ENCODE peak calls at places on chromosomes 12 and 14, in four cellular contexts. M is fibroblast of lung, H is ovary, L is spleen. B is an unnamed sample.

GRCh38 chr12:39622306-39622705 is 2.7 kb upstream of the ABCD2 start:
- DNase-seq in M (no peak), H (no peak), L (peak; percentile 45), B (no peak)

GRCh38 chr12:67732857-67733256 is 84.3 kb downstream of the DYRK2 start:
- DNase-seq in M (no peak), H (no peak), L (no peak), B (no peak)

GRCh38 chr12:77324763-77325468 is 259.5 kb upstream of the E2F7 start:
- DNase-seq in M (peak; percentile 75), H (peak; percentile 85), L (peak; percentile 80), B (peak; percentile 82)

GRCh38 chr12:117564885-117565284 is 203.5 kb upstream of the NOS1 start:
- DNase-seq in M (no peak), H (no peak), L (no peak), B (no peak)

GRCh38 chr12:108838194-108839010 is 19.0 kb downstream of the SSH1 start:
- DNase-seq in M (peak; percentile 100), H (peak; percentile 71), L (peak; percentile 96), B (peak; percentile 94)

GRCh38 chr14:63901434-63902085 is 48.8 kb downstream of the SYNE2 start:
- DNase-seq in M (peak; percentile 61), H (no peak), L (no peak), B (no peak)

GRCh38 chr12:111446631-111447570 is 41.2 kb downstream of the SH2B3 start:
- DNase-seq in M (no peak), H (no peak), L (no peak), B (peak; percentile 51)

GRCh38 chr12:51240971-51241370 is 2.3 kb downstream of the DAZAP2 start:
- DNase-seq in M (peak; percentile 67), H (no peak), L (no peak), B (no peak)

GRCh38 chr14:23530360-23531055 is 21.1 kb downstream of the ZFHX2 start:
- DNase-seq in M (no peak), H (no peak), L (peak; percentile 59), B (no peak)

GRCh38 chr12:90854136-90854689 is 100.8 kb downstream of the CCER1 start:
- DNase-seq in M (peak; percentile 42), H (peak; percentile 18), L (no peak), B (no peak)

GRCh38 chr12:75560167-75560566 is 48.8 kb upstream of the KRR1 start:
- DNase-seq in M (peak; percentile 64), H (no peak), L (no peak), B (no peak)

GRCh38 chr14:54642950-54643695 is 76.2 kb downstream of the SAMD4A start:
- DNase-seq in M (peak; percentile 85), H (no peak), L (no peak), B (no peak)

GRCh38 chr12:50720085-50720484 is 43.8 kb upstream of the ATF1 start:
- DNase-seq in M (peak; percentile 30), H (no peak), L (no peak), B (no peak)

GRCh38 chr12:966715-967114 is 17.2 kb upstream of the RAD52 start:
- DNase-seq in M (no peak), H (no peak), L (no peak), B (no peak)

GRCh38 chr14:76775695-76776305 is 14.5 kb downstream of the VASH1 start:
- DNase-seq in M (no peak), H (no peak), L (peak; percentile 73), B (peak; percentile 73)

GRCh38 chr12:10612954-10613333 is 465 bp downstream of the MAGOHB start:
- DNase-seq in M (peak; percentile 23), H (no peak), L (no peak), B (no peak)

GRCh38 chr12:128976120-128976519 is 122.8 kb downstream of the GLT1D1 start:
- DNase-seq in M (no peak), H (no peak), L (no peak), B (no peak)

GRCh38 chr12:19778111-19778688 is 338.9 kb downstream of the AEBP2 start:
- DNase-seq in M (peak; percentile 66), H (no peak), L (no peak), B (no peak)

GRCh38 chr12:21026302-21026701 is 104.7 kb upstream of the SLCO1B1 start:
- DNase-seq in M (peak; percentile 21), H (no peak), L (no peak), B (no peak)

GRCh38 chr14:26370118-26370517 is 227.7 kb downstream of the NOVA1 start:
- DNase-seq in M (peak; percentile 11), H (no peak), L (no peak), B (no peak)

GRCh38 chr12:65823481-65824313 is 586 bp upstream of the HMGA2 start:
- DNase-seq in M (peak; percentile 56), H (peak; percentile 24), L (peak; percentile 74), B (peak; percentile 77)

GRCh38 chr12:59151243-59151642 is 230.9 kb upstream of the LRIG3 start:
- DNase-seq in M (peak; percentile 74), H (no peak), L (no peak), B (no peak)

GRCh38 chr14:24986206-24986893 is 63.6 kb downstream of the STXBP6 start:
- DNase-seq in M (peak; percentile 45), H (no peak), L (no peak), B (no peak)

GRCh38 chr12:132179431-132180362 is 35.4 kb downstream of the NOC4L start:
- DNase-seq in M (no peak), H (no peak), L (peak; percentile 64), B (peak; percentile 55)

GRCh38 chr12:107761502-107761904 is 566 bp upstream of the PRDM4 start:
- DNase-seq in M (no peak), H (no peak), L (peak; percentile 78), B (no peak)

GRCh38 chr12:113016796-113017195 is 38.5 kb downstream of the OAS2 start:
- DNase-seq in M (no peak), H (no peak), L (no peak), B (no peak)

GRCh38 chr12:42631507-42631906 is 42.0 kb upstream of the PRICKLE1 start:
- DNase-seq in M (no peak), H (no peak), L (no peak), B (no peak)

GRCh38 chr14:100583245-100583644 is 4.0 kb downstream of the BEGAIN start:
- DNase-seq in M (no peak), H (no peak), L (no peak), B (no peak)

GRCh38 chr12:14278294-14278953 is 87.1 kb upstream of the ATF7IP start:
- DNase-seq in M (no peak), H (no peak), L (no peak), B (no peak)

GRCh38 chr14:24037658-24038037 is 14.2 kb upstream of the CARMIL3 start:
- DNase-seq in M (no peak), H (no peak), L (peak; percentile 72), B (no peak)

GRCh38 chr14:43204816-43205215 is 1302.3 kb downstream of the FSCB start:
- DNase-seq in M (no peak), H (no peak), L (no peak), B (no peak)

GRCh38 chr12:116542345-116542950 is 16.7 kb upstream of the MAP1LC3B2 start:
- DNase-seq in M (no peak), H (no peak), L (no peak), B (peak; percentile 82)

GRCh38 chr14:105419305-105420091 is at the start of gene MTA1:
- DNase-seq in M (peak; percentile 15), H (no peak), L (peak; percentile 88), B (peak; percentile 80)

GRCh38 chr14:61568572-61569011 is 126.7 kb upstream of the HIF1A start:
- DNase-seq in M (no peak), H (no peak), L (peak; percentile 95), B (peak; percentile 90)

GRCh38 chr12:93591137-93591868 is 18.8 kb downstream of the SOCS2 start:
- DNase-seq in M (peak; percentile 88), H (peak; percentile 65), L (peak; percentile 91), B (peak; percentile 93)

GRCh38 chr14:22070119-22070982 is 396.7 kb upstream of the OR4E1 start:
- DNase-seq in M (no peak), H (no peak), L (peak; percentile 85), B (peak; percentile 71)

GRCh38 chr12:38053655-38054464 is 262.7 kb upstream of the ALG10B start:
- DNase-seq in M (no peak), H (no peak), L (no peak), B (peak; percentile 82)
- TF ChIP-seq CTCF in M (no peak), H (no peak), L (no peak), B (peak; percentile 41)

GRCh38 chr12:121464331-121464730 is 64.4 kb downstream of the RNF34 start:
- DNase-seq in M (no peak), H (no peak), L (no peak), B (no peak)
- H3K27ac ChIP-seq in M (no peak overlapping the region), H (no peak overlapping the region), L (no peak overlapping the region), B (no peak overlapping the region)

DNA sequence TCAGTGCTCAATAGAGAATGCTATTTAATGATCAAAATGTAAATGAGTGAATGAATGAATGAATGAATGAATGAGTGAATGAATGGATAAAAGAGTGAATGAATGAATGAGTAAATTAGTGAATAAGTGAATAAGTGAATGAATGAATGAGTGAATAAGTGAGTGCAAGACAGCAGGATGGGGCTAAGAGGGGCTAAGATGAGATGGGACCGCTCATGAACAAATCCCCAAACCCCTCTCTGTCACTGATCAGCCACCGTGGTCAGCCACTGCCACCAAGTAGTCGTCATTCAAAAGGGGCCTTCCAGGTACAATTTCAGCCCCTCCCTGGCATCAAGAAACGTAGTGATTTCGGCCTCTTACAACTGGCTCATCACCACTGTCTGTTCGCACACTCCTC is 79.2 kb downstream of the BCL11B start:
- DNase-seq in M (no peak), H (no peak), L (peak; percentile 25), B (no peak)
- H3K4me3 ChIP-seq in M (no peak overlapping the region), H (no peak overlapping the region), L (no peak overlapping the region), B (no peak overlapping the region)

DNA sequence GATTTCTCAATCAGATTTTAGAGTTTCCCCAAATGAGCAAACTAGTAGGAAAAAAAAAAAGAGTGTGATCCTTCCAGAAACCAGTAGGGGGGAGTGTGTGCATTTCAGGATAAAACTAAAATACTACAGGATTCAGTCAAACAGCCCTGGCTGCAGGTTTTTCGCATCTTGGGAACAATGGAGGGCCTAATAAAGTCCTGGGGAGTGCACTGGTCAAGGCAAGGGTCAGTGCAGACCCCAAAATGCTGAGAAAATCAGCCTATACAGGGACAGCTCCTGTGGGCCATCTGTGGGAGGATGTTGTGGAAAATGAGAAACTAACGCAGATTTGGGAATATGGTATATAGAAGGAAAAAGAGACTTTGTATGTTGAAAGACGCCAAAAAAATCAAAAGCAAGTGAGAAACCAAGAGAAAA is 22.2 kb upstream of the ABCD4 start:
- DNase-seq in M (no peak), H (no peak), L (no peak), B (no peak)
- TF ChIP-seq CTCF in M (peak; percentile 84), H (no peak), L (no peak), B (peak; percentile 34)

GRCh38 chr14:52220924-52221802 is 46.3 kb upstream of the PTGDR start:
- DNase-seq in M (no peak), H (no peak), L (no peak), B (no peak)
- H3K27ac ChIP-seq in M (no peak overlapping the region), H (no peak overlapping the region), L (peak overlapping the region; percentile 50), B (no peak overlapping the region)

B was measured in kidney.